ENCODE peak calls at places on chromosomes 11 and 22, in seven cellular contexts. One of them, this sample, is unnamed.

GRCh38 chr22:22893077-22893805 is 5.6 kb downstream of the IGLL5 start:
- DNase-seq in K562: no peak
- DNase-seq in A549: no peak
- DNase-seq in SK-N-SH: no peak
- DNase-seq in IMR-90: no peak
- DNase-seq in H1: no peak
- DNase-seq in HepG2: no peak
- DNase-seq in this sample: no peak

GRCh38 chr11:102802341-102802740 is 4.4 kb upstream of the MMP1 start:
- DNase-seq in SK-N-SH: no peak
- DNase-seq in HepG2: no peak
- DNase-seq in IMR-90: peak
- DNase-seq in H1: no peak
- DNase-seq in K562: no peak
- DNase-seq in A549: no peak
- DNase-seq in this sample: no peak

GRCh38 chr22:49299821-49300231 is 527.8 kb downstream of the BRD1 start:
- DNase-seq in K562: no peak
- DNase-seq in SK-N-SH: no peak
- DNase-seq in H1: no peak
- DNase-seq in HepG2: no peak
- DNase-seq in IMR-90: no peak
- DNase-seq in A549: no peak
- DNase-seq in this sample: no peak

GRCh38 chr11:121904148-121904547 is 211.9 kb downstream of the BLID start:
- DNase-seq in K562: no peak
- DNase-seq in SK-N-SH: no peak
- DNase-seq in H1: no peak
- DNase-seq in A549: no peak
- DNase-seq in HepG2: no peak
- DNase-seq in IMR-90: no peak
- DNase-seq in this sample: no peak

GRCh38 chr22:35995772-35996171 is 32.9 kb downstream of the RBFOX2 start:
- DNase-seq in HepG2: no peak
- DNase-seq in A549: no peak
- DNase-seq in IMR-90: peak
- DNase-seq in H1: no peak
- DNase-seq in K562: peak
- DNase-seq in SK-N-SH: no peak
- DNase-seq in this sample: no peak

GRCh38 chr22:50191041-50191740 is 5.5 kb downstream of the TRABD start:
- DNase-seq in A549: no peak
- DNase-seq in H1: no peak
- DNase-seq in K562: no peak
- DNase-seq in SK-N-SH: peak
- DNase-seq in HepG2: no peak
- DNase-seq in IMR-90: no peak
- DNase-seq in this sample: peak

GRCh38 chr11:78941226-78941851 is 366.7 kb upstream of the NARS2 start:
- DNase-seq in HepG2: no peak
- DNase-seq in K562: no peak
- DNase-seq in IMR-90: no peak
- DNase-seq in A549: no peak
- DNase-seq in H1: no peak
- DNase-seq in SK-N-SH: no peak
- DNase-seq in this sample: no peak

GRCh38 chr11:82998697-82999096 is 73.0 kb downstream of the RAB30 start:
- DNase-seq in A549: no peak
- DNase-seq in H1: no peak
- DNase-seq in HepG2: no peak
- DNase-seq in K562: no peak
- DNase-seq in SK-N-SH: no peak
- DNase-seq in IMR-90: no peak
- DNase-seq in this sample: no peak

GRCh38 chr11:105670811-105671210 is 60.9 kb downstream of the GRIA4 start:
- DNase-seq in IMR-90: peak
- DNase-seq in A549: no peak
- DNase-seq in HepG2: no peak
- DNase-seq in SK-N-SH: no peak
- DNase-seq in H1: no peak
- DNase-seq in K562: no peak
- DNase-seq in this sample: no peak

GRCh38 chr22:36510384-36510783 is 3.5 kb upstream of the FOXRED2 start:
- DNase-seq in H1: no peak
- DNase-seq in SK-N-SH: no peak
- DNase-seq in IMR-90: no peak
- DNase-seq in A549: no peak
- DNase-seq in K562: no peak
- DNase-seq in HepG2: no peak
- DNase-seq in this sample: no peak

GRCh38 chr11:35541621-35542375 is 16.4 kb upstream of the PAMR1 start:
- DNase-seq in H1: no peak
- DNase-seq in A549: peak
- DNase-seq in SK-N-SH: no peak
- DNase-seq in K562: no peak
- DNase-seq in IMR-90: peak
- DNase-seq in HepG2: no peak
- DNase-seq in this sample: no peak

GRCh38 chr11:67286621-67287333 is 2.3 kb upstream of the ANKRD13D start:
- DNase-seq in HepG2: no peak
- DNase-seq in K562: no peak
- DNase-seq in SK-N-SH: no peak
- DNase-seq in H1: no peak
- DNase-seq in A549: no peak
- DNase-seq in IMR-90: no peak
- DNase-seq in this sample: no peak

GRCh38 chr11:28666632-28667031 is 558.4 kb downstream of the METTL15 start:
- DNase-seq in IMR-90: no peak
- DNase-seq in K562: no peak
- DNase-seq in HepG2: no peak
- DNase-seq in A549: no peak
- DNase-seq in SK-N-SH: no peak
- DNase-seq in H1: no peak
- DNase-seq in this sample: no peak

GRCh38 chr11:70477607-70478006 is 79.3 kb downstream of the CTTN start:
- DNase-seq in IMR-90: no peak
- DNase-seq in A549: no peak
- DNase-seq in H1: no peak
- DNase-seq in K562: no peak
- DNase-seq in HepG2: no peak
- DNase-seq in SK-N-SH: peak
- DNase-seq in this sample: no peak

GRCh38 chr11:16902182-16902581 is 112.0 kb downstream of the PLEKHA7 start:
- DNase-seq in K562: no peak
- DNase-seq in IMR-90: peak
- DNase-seq in H1: no peak
- DNase-seq in HepG2: no peak
- DNase-seq in SK-N-SH: no peak
- DNase-seq in A549: no peak
- DNase-seq in this sample: peak

GRCh38 chr11:10439924-10440323 is 15.1 kb upstream of the AMPD3 start:
- DNase-seq in IMR-90: no peak
- DNase-seq in H1: no peak
- DNase-seq in SK-N-SH: no peak
- DNase-seq in HepG2: no peak
- DNase-seq in A549: no peak
- DNase-seq in K562: no peak
- DNase-seq in this sample: no peak

GRCh38 chr11:85680897-85681296 is 5.1 kb downstream of the CCDC89 start:
- DNase-seq in H1: no peak
- DNase-seq in A549: no peak
- DNase-seq in IMR-90: no peak
- DNase-seq in SK-N-SH: peak
- DNase-seq in K562: no peak
- DNase-seq in HepG2: no peak
- DNase-seq in this sample: no peak

GRCh38 chr11:131739243-131739882 is 368.9 kb downstream of the NTM start:
- DNase-seq in H1: no peak
- DNase-seq in K562: no peak
- DNase-seq in HepG2: no peak
- DNase-seq in A549: no peak
- DNase-seq in SK-N-SH: no peak
- DNase-seq in IMR-90: peak
- DNase-seq in this sample: no peak

GRCh38 chr11:109978895-109979294 is 114.3 kb upstream of the ZC3H12C start:
- DNase-seq in H1: no peak
- DNase-seq in K562: no peak
- DNase-seq in SK-N-SH: no peak
- DNase-seq in HepG2: no peak
- DNase-seq in A549: no peak
- DNase-seq in IMR-90: peak
- DNase-seq in this sample: no peak

GRCh38 chr11:34512810-34513673 is 552 bp downstream of the ELF5 start:
- DNase-seq in A549: peak
- DNase-seq in IMR-90: peak
- DNase-seq in H1: peak
- DNase-seq in HepG2: peak
- DNase-seq in SK-N-SH: peak
- DNase-seq in K562: peak
- DNase-seq in this sample: peak

GRCh38 chr22:23532756-23533155 is 47.3 kb downstream of the IGLL1 start:
- DNase-seq in IMR-90: no peak
- DNase-seq in A549: no peak
- DNase-seq in K562: no peak
- DNase-seq in H1: no peak
- DNase-seq in SK-N-SH: peak
- DNase-seq in HepG2: no peak
- DNase-seq in this sample: no peak

DNA sequence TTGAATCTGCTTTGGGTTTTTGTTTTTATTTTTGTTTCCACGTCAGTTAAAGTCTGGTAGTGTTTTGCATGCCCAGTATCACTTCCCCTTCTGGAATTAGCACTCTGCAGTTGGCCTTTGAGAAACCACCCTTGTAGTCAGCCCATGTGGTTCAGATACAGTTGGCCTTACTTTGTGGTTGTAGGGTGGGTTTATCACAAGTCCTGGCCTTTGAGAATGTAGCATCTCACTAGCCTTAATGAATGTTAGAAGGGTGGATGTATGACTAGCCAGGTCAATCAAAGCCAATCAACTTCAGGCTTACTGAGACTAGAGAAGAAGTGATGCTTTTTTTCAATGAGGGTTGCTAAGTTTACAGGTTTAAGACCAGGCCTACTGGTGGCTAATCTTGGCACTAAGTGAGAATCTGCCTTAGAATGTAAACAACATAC is 19.8 kb downstream of the ARL14EP start:
- DNase-seq in HepG2: no peak
- DNase-seq in IMR-90: no peak
- DNase-seq in SK-N-SH: no peak
- DNase-seq in A549: no peak
- DNase-seq in H1: no peak
- DNase-seq in K562: no peak
- DNase-seq in this sample: peak
- TF ChIP-seq RFX5 in HepG2: no peak
- TF ChIP-seq RFX5 in IMR-90: no peak
- TF ChIP-seq RFX5 in SK-N-SH: no peak
- TF ChIP-seq RFX5 in A549: no peak
- TF ChIP-seq RFX5 in H1: no peak
- TF ChIP-seq RFX5 in K562: no peak
- TF ChIP-seq RFX5 in this sample: no peak

DNA sequence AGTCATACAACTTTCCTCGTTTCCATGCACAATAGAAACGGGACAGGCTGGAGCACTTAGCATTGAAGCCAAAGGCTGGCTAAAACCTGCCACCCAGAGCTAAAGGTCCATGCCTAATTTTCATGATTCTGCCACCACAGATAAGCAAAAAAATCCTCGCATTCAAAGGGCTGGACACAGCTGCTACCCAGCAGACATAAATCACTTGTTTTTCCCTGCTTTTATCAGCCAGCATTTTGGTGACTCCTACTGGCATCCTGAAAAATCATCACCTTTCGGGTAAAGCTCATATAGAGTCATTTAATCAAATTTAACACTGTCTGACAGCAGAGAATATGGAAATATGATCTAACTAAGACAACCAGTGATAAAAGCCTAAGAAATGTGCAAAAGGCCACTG is 37.9 kb downstream of the ALG9 start:
- DNase-seq in IMR-90: no peak
- DNase-seq in A549: no peak
- DNase-seq in SK-N-SH: no peak
- DNase-seq in K562: peak
- DNase-seq in H1: no peak
- DNase-seq in HepG2: peak
- DNase-seq in this sample: no peak
- TF ChIP-seq RFX5 in IMR-90: no peak
- TF ChIP-seq RFX5 in A549: no peak
- TF ChIP-seq RFX5 in SK-N-SH: no peak
- TF ChIP-seq RFX5 in K562: no peak
- TF ChIP-seq RFX5 in H1: no peak
- TF ChIP-seq RFX5 in HepG2: no peak
- TF ChIP-seq RFX5 in this sample: no peak

DNA sequence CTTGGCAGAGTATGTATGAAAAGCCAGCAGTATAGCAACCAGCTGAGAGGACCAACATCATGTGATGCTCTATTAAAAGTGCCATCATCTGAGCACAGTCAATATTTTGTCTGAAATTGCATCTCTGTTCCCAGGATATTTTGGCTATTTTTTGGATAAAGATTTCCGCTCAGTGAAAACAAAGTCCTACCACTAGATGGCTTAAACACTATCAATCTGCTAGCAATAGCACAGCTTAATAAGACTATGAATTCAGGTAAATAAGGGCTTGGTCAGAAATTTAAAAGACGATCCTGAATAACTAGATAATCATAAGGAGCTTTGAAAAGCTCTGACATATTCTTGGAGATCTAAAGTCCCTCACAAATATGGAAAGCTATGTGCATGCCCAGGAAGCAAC is 74.4 kb downstream of the MS4A13 start:
- DNase-seq in H1: no peak
- DNase-seq in K562: no peak
- DNase-seq in A549: no peak
- DNase-seq in SK-N-SH: no peak
- DNase-seq in HepG2: no peak
- DNase-seq in IMR-90: no peak
- DNase-seq in this sample: no peak
- TF ChIP-seq RFX5 in H1: no peak
- TF ChIP-seq RFX5 in K562: no peak
- TF ChIP-seq RFX5 in A549: no peak
- TF ChIP-seq RFX5 in SK-N-SH: no peak
- TF ChIP-seq RFX5 in HepG2: no peak
- TF ChIP-seq RFX5 in IMR-90: no peak
- TF ChIP-seq RFX5 in this sample: no peak

GRCh38 chr22:19605508-19606331 is 81.5 kb upstream of the CLDN5 start:
- DNase-seq in SK-N-SH: no peak
- DNase-seq in A549: no peak
- DNase-seq in IMR-90: no peak
- DNase-seq in H1: no peak
- DNase-seq in K562: no peak
- DNase-seq in HepG2: no peak
- DNase-seq in this sample: no peak

GRCh38 chr22:19608114-19608494 is 83.9 kb upstream of the CLDN5 start:
- DNase-seq in H1: no peak
- DNase-seq in IMR-90: no peak
- DNase-seq in HepG2: no peak
- DNase-seq in SK-N-SH: no peak
- DNase-seq in A549: no peak
- DNase-seq in K562: no peak
- DNase-seq in this sample: no peak

GRCh38 chr22:19606332-19607197 is 82.4 kb upstream of the CLDN5 start:
- DNase-seq in HepG2: no peak
- DNase-seq in A549: no peak
- DNase-seq in SK-N-SH: no peak
- DNase-seq in K562: no peak
- DNase-seq in IMR-90: no peak
- DNase-seq in H1: no peak
- DNase-seq in this sample: no peak

GRCh38 chr22:19604711-19605268 is 80.6 kb upstream of the CLDN5 start:
- DNase-seq in IMR-90: no peak
- DNase-seq in A549: no peak
- DNase-seq in HepG2: peak
- DNase-seq in K562: peak
- DNase-seq in H1: no peak
- DNase-seq in SK-N-SH: no peak
- DNase-seq in this sample: no peak

GRCh38 chr22:19607198-19608113 is 83.2 kb upstream of the CLDN5 start:
- DNase-seq in HepG2: no peak
- DNase-seq in K562: no peak
- DNase-seq in SK-N-SH: no peak
- DNase-seq in A549: no peak
- DNase-seq in H1: no peak
- DNase-seq in IMR-90: peak
- DNase-seq in this sample: no peak
- TF ChIP-seq RFX5 in HepG2: no peak
- TF ChIP-seq RFX5 in K562: no peak
- TF ChIP-seq RFX5 in SK-N-SH: no peak
- TF ChIP-seq RFX5 in A549: no peak
- TF ChIP-seq RFX5 in H1: no peak
- TF ChIP-seq RFX5 in IMR-90: no peak
- TF ChIP-seq RFX5 in this sample: no peak